ENCODE peak calls at places on chromosomes 7 and 10, in nine cellular contexts. One of them, this sample, is unnamed.

GRCh38 chr10:62650411-62650810 is 154.1 kb upstream of the ADO start:
- DNase-seq in GM12865: no peak
- DNase-seq in astrocyte: peak; percentile 14
- DNase-seq in H1: no peak
- DNase-seq in endothelial cell: no peak
- DNase-seq in upper lobe of left lung: no peak
- DNase-seq in transverse colon: no peak
- DNase-seq in cardiac muscle cell: no peak
- DNase-seq in HFFc6: no peak
- DNase-seq in this sample: no peak

GRCh38 chr10:23693398-23693797 is 254.5 kb downstream of the OTUD1 start:
- DNase-seq in GM12865: no peak
- DNase-seq in upper lobe of left lung: peak; percentile 80
- DNase-seq in endothelial cell: peak; percentile 67
- DNase-seq in cardiac muscle cell: no peak
- DNase-seq in H1: no peak
- DNase-seq in HFFc6: no peak
- DNase-seq in transverse colon: no peak
- DNase-seq in astrocyte: no peak
- DNase-seq in this sample: peak; percentile 35

GRCh38 chr7:73906874-73907273 is 45.9 kb downstream of the TMEM270 start:
- DNase-seq in upper lobe of left lung: no peak
- DNase-seq in HFFc6: no peak
- DNase-seq in GM12865: no peak
- DNase-seq in endothelial cell: no peak
- DNase-seq in cardiac muscle cell: no peak
- DNase-seq in H1: no peak
- DNase-seq in transverse colon: no peak
- DNase-seq in astrocyte: no peak
- DNase-seq in this sample: no peak

GRCh38 chr7:20013551-20013950 is 203.6 kb downstream of the MACC1 start:
- DNase-seq in GM12865: no peak
- DNase-seq in H1: no peak
- DNase-seq in endothelial cell: no peak
- DNase-seq in upper lobe of left lung: no peak
- DNase-seq in cardiac muscle cell: peak; percentile 9
- DNase-seq in astrocyte: no peak
- DNase-seq in HFFc6: no peak
- DNase-seq in transverse colon: no peak
- DNase-seq in this sample: no peak

GRCh38 chr10:11113156-11113555 is 95.5 kb downstream of the CELF2 start:
- DNase-seq in endothelial cell: no peak
- DNase-seq in cardiac muscle cell: no peak
- DNase-seq in astrocyte: no peak
- DNase-seq in H1: no peak
- DNase-seq in HFFc6: no peak
- DNase-seq in upper lobe of left lung: no peak
- DNase-seq in GM12865: peak; percentile 41
- DNase-seq in transverse colon: no peak
- DNase-seq in this sample: no peak

GRCh38 chr7:25002826-25003225 is 22.8 kb upstream of the OSBPL3 start:
- DNase-seq in upper lobe of left lung: no peak
- DNase-seq in endothelial cell: no peak
- DNase-seq in GM12865: no peak
- DNase-seq in cardiac muscle cell: no peak
- DNase-seq in H1: no peak
- DNase-seq in astrocyte: no peak
- DNase-seq in HFFc6: no peak
- DNase-seq in transverse colon: no peak
- DNase-seq in this sample: no peak

GRCh38 chr10:24519950-24520349 is 203.7 kb downstream of the ARHGAP21 start:
- DNase-seq in astrocyte: no peak
- DNase-seq in HFFc6: no peak
- DNase-seq in cardiac muscle cell: no peak
- DNase-seq in upper lobe of left lung: no peak
- DNase-seq in H1: no peak
- DNase-seq in transverse colon: no peak
- DNase-seq in endothelial cell: no peak
- DNase-seq in GM12865: no peak
- DNase-seq in this sample: no peak

GRCh38 chr7:100655908-100656674 is at the start of gene ACTL6B:
- DNase-seq in HFFc6: no peak
- DNase-seq in transverse colon: peak; percentile 21
- DNase-seq in cardiac muscle cell: peak; percentile 80
- DNase-seq in endothelial cell: peak; percentile 96
- DNase-seq in astrocyte: no peak
- DNase-seq in H1: no peak
- DNase-seq in GM12865: peak; percentile 18
- DNase-seq in upper lobe of left lung: peak; percentile 93
- DNase-seq in this sample: peak; percentile 80

GRCh38 chr10:74058658-74059057 is 60.7 kb downstream of the VCL start:
- DNase-seq in endothelial cell: no peak
- DNase-seq in astrocyte: peak; percentile 18
- DNase-seq in H1: no peak
- DNase-seq in HFFc6: no peak
- DNase-seq in transverse colon: no peak
- DNase-seq in cardiac muscle cell: peak; percentile 52
- DNase-seq in GM12865: peak; percentile 59
- DNase-seq in upper lobe of left lung: no peak
- DNase-seq in this sample: no peak
- TF ChIP-seq CTCF in endothelial cell: no peak
- TF ChIP-seq CTCF in astrocyte: no peak
- TF ChIP-seq CTCF in H1: no peak
- TF ChIP-seq CTCF in HFFc6: no peak
- TF ChIP-seq CTCF in transverse colon: no peak
- TF ChIP-seq CTCF in cardiac muscle cell: no peak
- TF ChIP-seq CTCF in GM12865: no peak
- TF ChIP-seq CTCF in upper lobe of left lung: no peak
- TF ChIP-seq CTCF in this sample: no peak

GRCh38 chr7:139699640-139700504 is 77.9 kb downstream of the HIPK2 start:
- DNase-seq in upper lobe of left lung: no peak
- DNase-seq in GM12865: peak; percentile 85
- DNase-seq in transverse colon: no peak
- DNase-seq in endothelial cell: no peak
- DNase-seq in H1: no peak
- DNase-seq in HFFc6: no peak
- DNase-seq in astrocyte: no peak
- DNase-seq in cardiac muscle cell: no peak
- DNase-seq in this sample: no peak
- TF ChIP-seq CTCF in upper lobe of left lung: no peak
- TF ChIP-seq CTCF in GM12865: peak; percentile 37
- TF ChIP-seq CTCF in transverse colon: no peak
- TF ChIP-seq CTCF in endothelial cell: no peak
- TF ChIP-seq CTCF in H1: peak; percentile 56
- TF ChIP-seq CTCF in HFFc6: no peak
- TF ChIP-seq CTCF in astrocyte: no peak
- TF ChIP-seq CTCF in cardiac muscle cell: peak; percentile 9
- TF ChIP-seq CTCF in this sample: no peak

DNA sequence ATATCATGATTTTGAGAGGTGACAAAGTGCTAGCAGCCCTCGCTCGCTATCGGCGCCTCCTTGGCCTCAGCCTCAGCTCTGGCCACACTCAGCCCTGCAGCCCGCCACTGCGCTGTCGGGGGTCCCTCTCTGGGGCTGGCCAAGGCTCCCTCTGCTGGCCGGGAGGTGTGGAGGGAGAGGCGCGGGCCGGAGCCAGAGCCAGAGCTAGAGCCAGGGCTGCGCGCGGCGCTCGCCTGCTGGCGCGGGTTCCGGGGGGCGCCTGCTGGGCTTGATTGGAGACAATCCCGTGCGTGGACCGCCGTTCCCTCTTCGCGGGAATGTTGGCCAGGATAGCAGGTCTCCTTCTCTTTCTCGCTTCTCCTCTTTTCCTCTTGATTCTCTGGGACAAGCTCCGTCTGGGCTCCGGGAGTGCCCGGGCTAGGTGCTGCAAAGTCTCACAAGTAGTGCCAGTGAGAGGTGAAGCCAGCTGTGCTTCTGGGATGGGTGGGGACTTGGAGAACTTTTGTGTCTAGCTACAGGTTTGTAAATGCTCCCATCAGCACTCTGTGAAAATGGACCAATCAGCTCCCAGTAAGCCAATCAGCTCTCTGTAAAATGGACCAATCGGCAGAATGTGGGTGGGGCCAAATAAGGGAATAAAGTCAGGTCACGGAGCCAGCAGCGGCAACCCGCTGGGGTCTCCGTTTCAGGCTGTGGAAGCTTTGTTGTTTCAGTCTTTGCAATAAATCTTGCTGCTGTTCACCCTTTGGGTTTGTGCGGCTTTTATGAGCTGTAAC is 43.4 kb upstream of the ELMO1 start:
- DNase-seq in cardiac muscle cell: peak; percentile 64
- DNase-seq in HFFc6: no peak
- DNase-seq in H1: peak; percentile 59
- DNase-seq in upper lobe of left lung: peak; percentile 74
- DNase-seq in GM12865: no peak
- DNase-seq in transverse colon: no peak
- DNase-seq in astrocyte: no peak
- DNase-seq in endothelial cell: peak; percentile 30
- DNase-seq in this sample: peak; percentile 27
- TF ChIP-seq CTCF in cardiac muscle cell: no peak
- TF ChIP-seq CTCF in HFFc6: peak; percentile 15
- TF ChIP-seq CTCF in H1: peak; percentile 93
- TF ChIP-seq CTCF in upper lobe of left lung: no peak
- TF ChIP-seq CTCF in GM12865: no peak
- TF ChIP-seq CTCF in transverse colon: no peak
- TF ChIP-seq CTCF in astrocyte: no peak
- TF ChIP-seq CTCF in endothelial cell: peak; percentile 29
- TF ChIP-seq CTCF in this sample: peak; percentile 65

GRCh38 chr10:92638037-92638436 is 45.1 kb downstream of the KIF11 start:
- DNase-seq in astrocyte: no peak
- DNase-seq in cardiac muscle cell: no peak
- DNase-seq in HFFc6: no peak
- DNase-seq in upper lobe of left lung: no peak
- DNase-seq in H1: no peak
- DNase-seq in GM12865: no peak
- DNase-seq in transverse colon: no peak
- DNase-seq in endothelial cell: no peak
- DNase-seq in this sample: no peak

GRCh38 chr10:92641492-92641891 is 48.3 kb upstream of the HHEX start:
- DNase-seq in transverse colon: no peak
- DNase-seq in GM12865: no peak
- DNase-seq in endothelial cell: no peak
- DNase-seq in H1: no peak
- DNase-seq in cardiac muscle cell: no peak
- DNase-seq in upper lobe of left lung: no peak
- DNase-seq in astrocyte: no peak
- DNase-seq in HFFc6: no peak
- DNase-seq in this sample: no peak

GRCh38 chr10:92640110-92640509 is 47.2 kb downstream of the KIF11 start:
- DNase-seq in cardiac muscle cell: no peak
- DNase-seq in endothelial cell: no peak
- DNase-seq in H1: no peak
- DNase-seq in HFFc6: peak; percentile 40
- DNase-seq in transverse colon: no peak
- DNase-seq in astrocyte: peak; percentile 52
- DNase-seq in GM12865: no peak
- DNase-seq in upper lobe of left lung: no peak
- DNase-seq in this sample: no peak
- TF ChIP-seq CTCF in cardiac muscle cell: peak; percentile 5
- TF ChIP-seq CTCF in endothelial cell: no peak
- TF ChIP-seq CTCF in H1: no peak
- TF ChIP-seq CTCF in HFFc6: peak; percentile 38
- TF ChIP-seq CTCF in transverse colon: no peak
- TF ChIP-seq CTCF in astrocyte: no peak
- TF ChIP-seq CTCF in GM12865: no peak
- TF ChIP-seq CTCF in upper lobe of left lung: no peak
- TF ChIP-seq CTCF in this sample: peak; percentile 19

DNA sequence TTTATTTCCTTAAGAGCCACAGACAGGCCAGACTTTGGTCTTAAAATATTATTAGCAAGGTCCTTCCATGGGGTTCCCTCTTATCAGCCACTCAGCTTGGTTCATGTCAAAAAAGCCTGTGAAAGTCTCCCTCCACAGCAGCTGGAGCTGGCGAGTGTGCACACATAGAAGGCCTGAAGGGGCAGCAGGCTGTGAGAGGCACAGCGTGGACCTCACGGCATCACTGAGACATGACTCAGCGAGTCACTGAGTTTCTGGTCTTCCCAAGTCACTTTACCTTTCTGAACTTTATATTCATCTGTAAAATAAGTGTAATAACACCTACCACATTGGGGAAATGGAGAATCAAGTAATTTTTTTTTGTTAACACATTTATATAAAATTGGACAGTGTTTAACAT is 8.7 kb downstream of the TAF3 start:
- DNase-seq in HFFc6: peak; percentile 38
- DNase-seq in GM12865: no peak
- DNase-seq in cardiac muscle cell: peak; percentile 74
- DNase-seq in astrocyte: peak; percentile 59
- DNase-seq in upper lobe of left lung: no peak
- DNase-seq in endothelial cell: no peak
- DNase-seq in transverse colon: no peak
- DNase-seq in H1: no peak
- DNase-seq in this sample: no peak
- TF ChIP-seq CTCF in HFFc6: peak; percentile 17
- TF ChIP-seq CTCF in GM12865: no peak
- TF ChIP-seq CTCF in cardiac muscle cell: peak; percentile 37
- TF ChIP-seq CTCF in astrocyte: peak; percentile 36
- TF ChIP-seq CTCF in upper lobe of left lung: no peak
- TF ChIP-seq CTCF in endothelial cell: no peak
- TF ChIP-seq CTCF in transverse colon: no peak
- TF ChIP-seq CTCF in H1: no peak
- TF ChIP-seq CTCF in this sample: no peak

DNA sequence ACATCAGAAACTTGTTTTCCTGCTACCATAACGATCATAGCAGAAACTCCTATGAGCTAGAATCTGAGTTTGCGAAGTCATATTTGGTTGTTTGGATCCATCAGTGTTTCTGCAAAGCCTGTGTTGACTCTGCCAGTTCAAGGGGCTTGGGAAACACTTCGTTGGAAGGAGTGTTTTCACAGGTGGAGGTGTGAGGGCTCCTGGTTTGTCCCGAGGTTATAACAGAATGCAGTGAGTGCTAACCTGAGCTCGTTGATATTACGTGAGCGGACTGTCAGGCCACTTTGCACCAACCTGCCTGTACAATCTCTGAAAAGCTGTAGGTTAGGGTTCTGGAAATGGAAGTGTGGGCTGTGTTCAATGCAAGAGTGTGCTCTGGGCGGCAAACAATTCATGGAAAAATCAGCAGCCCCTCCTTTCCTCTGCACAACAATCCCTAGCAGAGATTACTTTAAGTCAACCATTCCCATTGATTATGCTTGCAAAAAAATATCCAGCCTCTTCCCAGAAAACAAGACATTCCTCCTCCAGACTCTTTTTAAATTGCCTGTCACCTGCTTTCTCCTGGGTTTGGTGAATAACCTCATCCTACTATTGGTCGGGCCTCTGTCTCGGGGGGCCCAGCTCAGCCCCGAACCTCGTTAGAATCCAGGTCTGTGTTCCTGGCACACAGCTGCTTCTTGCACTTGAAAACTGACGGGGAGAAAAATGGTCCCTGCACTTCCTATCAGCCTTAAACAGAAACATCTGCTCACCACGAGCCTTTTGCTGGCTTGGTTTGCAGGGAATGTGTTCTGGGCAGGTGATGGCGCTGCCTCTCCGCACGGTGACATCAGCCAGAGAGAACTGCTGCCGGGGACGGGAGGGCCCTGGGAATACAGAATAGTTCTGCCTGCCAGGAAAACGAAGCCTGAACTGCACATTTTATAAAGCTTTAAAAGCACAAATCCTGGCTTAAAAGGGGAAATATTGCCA is 622.2 kb downstream of the TYW1 start:
- DNase-seq in transverse colon: no peak
- DNase-seq in H1: peak; percentile 13
- DNase-seq in cardiac muscle cell: peak; percentile 51
- DNase-seq in GM12865: no peak
- DNase-seq in upper lobe of left lung: no peak
- DNase-seq in HFFc6: no peak
- DNase-seq in endothelial cell: no peak
- DNase-seq in astrocyte: no peak
- DNase-seq in this sample: no peak
- TF ChIP-seq CTCF in transverse colon: no peak
- TF ChIP-seq CTCF in H1: no peak
- TF ChIP-seq CTCF in cardiac muscle cell: no peak
- TF ChIP-seq CTCF in GM12865: no peak
- TF ChIP-seq CTCF in upper lobe of left lung: no peak
- TF ChIP-seq CTCF in HFFc6: no peak
- TF ChIP-seq CTCF in endothelial cell: no peak
- TF ChIP-seq CTCF in astrocyte: no peak
- TF ChIP-seq CTCF in this sample: no peak

This sample was measured in neural crest cell.